ENCODE peak calls at places on chromosome 9, in seven cellular contexts. Q is lower lobe of right lung, H is adipocyte, Y is A549, K is pancreas, Z is psoas muscle, A is K562. B is an unnamed sample. For H3K4me1, the result is how much of the 10 kb centered on the place peaks cover.

GRCh38 chr9:106288689-106289088 is 574.3 kb upstream of the ZNF462 start:
- DNase-seq in Q (no peak), H (no peak), Y (no peak), K (no peak), Z (no peak), A (no peak), B (no peak)

GRCh38 chr9:33139421-33140228 is 27.5 kb downstream of the B4GALT1 start:
- DNase-seq in Q (peak), H (peak), Y (no peak), K (no peak), Z (peak), A (no peak), B (no peak)

GRCh38 chr9:72601595-72601994 is 80.2 kb downstream of the TMC1 start:
- DNase-seq in Q (no peak), H (no peak), Y (no peak), K (no peak), Z (no peak), A (no peak), B (no peak)

GRCh38 chr9:9881692-9882091 is 731.1 kb downstream of the PTPRD start:
- DNase-seq in Q (no peak), H (no peak), Y (no peak), K (no peak), Z (no peak), A (no peak), B (no peak)

GRCh38 chr9:20552874-20553624 is 69.2 kb downstream of the MLLT3 start:
- DNase-seq in Q (no peak), H (peak), Y (peak), K (no peak), Z (no peak), A (no peak), B (no peak)

GRCh38 chr9:77896269-77897245 is 135.1 kb downstream of the GNAQ start:
- DNase-seq in Q (no peak), H (no peak), Y (no peak), K (no peak), Z (no peak), A (no peak), B (peak)

GRCh38 chr9:88303785-88304495 is 84.3 kb upstream of the SPIN1 start:
- DNase-seq in Q (no peak), H (peak), Y (no peak), K (no peak), Z (no peak), A (no peak), B (peak)

GRCh38 chr9:77750981-77751340 is 102.8 kb upstream of the GNA14 start:
- DNase-seq in Q (no peak), H (no peak), Y (no peak), K (no peak), Z (no peak), A (no peak), B (peak)

GRCh38 chr9:115591584-115591984 is 473.6 kb upstream of the TNC start:
- DNase-seq in Q (peak), H (peak), Y (peak), K (no peak), Z (peak), A (peak), B (peak)

GRCh38 chr9:109560470-109561132 is 62.5 kb upstream of the PTPN3 start:
- DNase-seq in Q (no peak), H (no peak), Y (peak), K (no peak), Z (peak), A (no peak), B (no peak)

GRCh38 chr9:131995382-131995781 is 84.3 kb downstream of the MED27 start:
- DNase-seq in Q (no peak), H (no peak), Y (no peak), K (no peak), Z (no peak), A (no peak), B (no peak)

GRCh38 chr9:4080889-4081548 is 218.8 kb downstream of the GLIS3 start:
- DNase-seq in Q (no peak), H (no peak), Y (peak), K (no peak), Z (no peak), A (no peak), B (peak)

GRCh38 chr9:33619666-33620404 is 95.8 kb downstream of the ANKRD18B start:
- DNase-seq in Q (no peak), H (peak), Y (peak), K (no peak), Z (no peak), A (peak), B (peak)

GRCh38 chr9:12935714-12936113 is 160.9 kb downstream of the LURAP1L start:
- DNase-seq in Q (no peak), H (peak), Y (no peak), K (no peak), Z (no peak), A (no peak), B (peak)

GRCh38 chr9:16147726-16148125 is 594.9 kb downstream of the CCDC171 start:
- DNase-seq in Q (no peak), H (no peak), Y (no peak), K (no peak), Z (no peak), A (no peak), B (peak)

GRCh38 chr9:115167175-115167574 is 49.2 kb upstream of the TNC start:
- DNase-seq in Q (no peak), H (peak), Y (no peak), K (no peak), Z (no peak), A (no peak), B (peak)

GRCh38 chr9:129881547-129882324 is 46.5 kb downstream of the USP20 start:
- DNase-seq in Q (no peak), H (no peak), Y (no peak), K (no peak), Z (no peak), A (peak), B (no peak)

GRCh38 chr9:92187989-92188714 is 72.9 kb upstream of the SPTLC1 start:
- DNase-seq in Q (no peak), H (no peak), Y (no peak), K (no peak), Z (no peak), A (no peak), B (peak)

GRCh38 chr9:91814214-91814613 is 135.8 kb downstream of the ROR2 start:
- DNase-seq in Q (no peak), H (no peak), Y (no peak), K (no peak), Z (no peak), A (no peak), B (no peak)

GRCh38 chr9:91937727-91938126 is 12.3 kb downstream of the ROR2 start:
- DNase-seq in Q (no peak), H (no peak), Y (no peak), K (no peak), Z (no peak), A (no peak), B (no peak)

GRCh38 chr9:113624721-113625120 is 161.2 kb downstream of the RGS3 start:
- DNase-seq in Q (no peak), H (peak), Y (no peak), K (peak), Z (no peak), A (no peak), B (no peak)

GRCh38 chr9:14281136-14281795 is 32.7 kb downstream of the NFIB start:
- DNase-seq in Q (no peak), H (peak), Y (no peak), K (no peak), Z (no peak), A (no peak), B (no peak)

GRCh38 chr9:18428621-18429020 is 45.3 kb upstream of the ADAMTSL1 start:
- DNase-seq in Q (no peak), H (no peak), Y (no peak), K (no peak), Z (no peak), A (no peak), B (no peak)

GRCh38 chr9:37988041-37988440 is 81.0 kb downstream of the SHB start:
- DNase-seq in Q (no peak), H (no peak), Y (no peak), K (peak), Z (no peak), A (no peak), B (peak)
- H3K4me1 ChIP-seq in Q (under half), H (under half), Y (under half), K (under half), Z (under half), A (under half), B (half or more)

DNA sequence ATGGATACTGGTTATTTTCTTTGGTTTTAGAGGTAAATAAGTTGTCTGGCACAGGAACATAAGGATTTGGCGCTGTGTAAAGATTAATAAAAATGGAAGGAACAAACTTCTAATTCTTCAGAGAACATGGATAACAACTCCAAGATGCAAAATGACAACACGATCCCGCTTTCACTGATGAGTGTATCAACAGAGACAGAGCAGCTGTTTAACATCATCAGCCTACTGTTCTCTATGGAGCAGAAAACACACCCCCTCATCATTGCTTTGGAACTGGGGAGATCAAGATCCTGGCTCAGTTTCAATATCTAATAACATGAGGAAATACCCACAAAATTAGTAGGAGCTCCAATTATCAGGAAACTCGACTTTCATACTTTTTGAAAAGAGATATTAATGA is 8.2 kb upstream of the GAS1 start:
- DNase-seq in Q (no peak), H (no peak), Y (no peak), K (no peak), Z (no peak), A (no peak), B (no peak)
- H3K4me1 ChIP-seq in Q (under half), H (under half), Y (under half), K (under half), Z (under half), A (under half), B (under half)

GRCh38 chr9:133359420-133360175 is 3.2 kb downstream of the SURF2 start:
- DNase-seq in Q (peak), H (no peak), Y (no peak), K (peak), Z (no peak), A (no peak), B (peak)
- H3K4me1 ChIP-seq in Q (under half), H (under half), Y (under half), K (under half), Z (under half), A (half or more), B (under half)

GRCh38 chr9:70478963-70479641 is 64.6 kb upstream of the KLF9 start:
- DNase-seq in Q (peak), H (no peak), Y (no peak), K (no peak), Z (peak), A (no peak), B (no peak)
- H3K4me1 ChIP-seq in Q (half or more), H (half or more), Y (under half), K (half or more), Z (half or more), A (under half), B (under half)

DNA sequence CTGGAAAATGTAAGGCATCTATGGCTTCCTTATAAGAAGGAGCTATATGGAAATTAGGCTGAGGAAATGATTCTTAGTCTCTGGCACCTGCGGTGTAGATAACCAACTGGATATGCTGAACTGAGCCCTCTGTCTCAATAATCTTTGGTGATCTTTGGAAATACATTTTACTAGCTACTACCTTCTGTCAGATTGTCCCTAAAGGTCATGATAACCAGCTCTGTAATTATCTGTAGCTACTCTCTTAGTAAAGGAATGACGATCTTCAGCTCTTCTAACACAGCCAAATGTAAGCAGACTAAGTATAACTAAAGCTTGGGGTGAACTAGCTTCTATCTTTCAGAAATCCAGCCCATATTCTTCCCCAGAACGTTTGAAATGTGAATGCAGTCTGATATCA is 124.9 kb upstream of the GRHPR start:
- DNase-seq in Q (no peak), H (no peak), Y (no peak), K (no peak), Z (no peak), A (no peak), B (no peak)
- H3K4me1 ChIP-seq in Q (under half), H (under half), Y (under half), K (under half), Z (under half), A (under half), B (half or more)

DNA sequence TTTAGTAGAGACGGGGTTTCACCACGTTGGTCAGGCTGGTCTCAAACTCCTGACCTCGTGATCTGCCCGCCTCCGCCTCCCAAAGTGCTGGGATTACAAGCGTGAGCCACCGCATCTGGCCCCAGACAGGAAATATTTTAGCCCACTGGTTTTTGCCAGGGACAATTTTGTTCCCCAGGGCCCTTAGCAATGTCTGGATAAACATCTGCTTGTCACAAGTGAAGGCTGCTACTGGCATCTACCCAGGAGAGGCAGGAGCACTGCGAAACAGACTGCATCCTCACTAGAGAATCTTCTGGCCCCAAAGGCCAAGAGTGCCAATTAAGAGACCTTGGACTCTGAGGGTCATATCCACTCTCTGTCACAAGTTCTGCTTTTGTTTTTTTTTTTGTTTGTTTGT is 2.4 kb upstream of the TPRN start:
- DNase-seq in Q (no peak), H (no peak), Y (no peak), K (no peak), Z (no peak), A (no peak), B (no peak)
- H3K4me1 ChIP-seq in Q (half or more), H (half or more), Y (under half), K (under half), Z (half or more), A (half or more), B (under half)

DNA sequence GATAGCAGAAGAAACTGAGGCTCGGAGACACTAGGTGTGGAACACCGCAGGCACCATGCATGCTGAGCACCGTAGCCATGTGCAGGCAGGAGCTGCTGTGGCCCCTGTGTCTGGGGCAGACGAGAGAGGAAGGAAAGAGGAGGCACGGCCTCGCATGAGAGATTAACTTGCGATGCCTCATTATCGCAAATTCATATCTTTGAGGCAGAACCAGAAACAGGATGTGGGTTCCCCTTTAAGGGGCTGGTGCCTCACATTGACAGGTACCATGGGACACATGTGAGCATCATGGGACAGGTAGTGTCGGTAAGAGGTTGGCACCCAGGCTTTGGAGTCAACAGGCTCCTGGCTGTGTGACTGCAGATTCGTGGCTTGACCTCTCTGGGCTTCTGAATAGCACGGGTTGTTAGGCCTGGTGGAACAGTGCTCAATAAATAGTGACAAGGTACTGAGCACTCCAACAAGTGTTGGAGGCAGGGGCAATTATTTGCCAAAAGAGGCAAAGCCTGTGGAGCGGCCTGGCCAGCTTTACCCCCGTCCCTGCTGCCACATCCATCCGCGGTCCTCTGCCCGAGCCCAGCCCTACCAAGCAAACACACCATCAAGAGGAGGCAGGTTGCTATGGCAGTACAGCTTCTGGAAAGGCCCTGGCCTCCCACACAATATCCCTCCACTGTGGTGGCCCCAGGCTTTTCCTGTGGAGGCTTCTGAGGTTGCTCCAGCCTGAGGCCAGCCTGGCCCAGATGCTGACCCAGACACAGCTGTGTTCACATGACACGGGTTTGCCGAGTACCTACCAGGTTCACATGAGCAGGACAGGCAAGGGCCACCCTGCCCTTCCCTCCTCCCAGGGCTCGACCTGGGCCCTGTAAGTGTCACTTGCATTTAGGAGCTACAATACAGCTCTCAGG is 40.6 kb downstream of the NAIF1 start:
- DNase-seq in Q (no peak), H (no peak), Y (peak), K (no peak), Z (no peak), A (no peak), B (no peak)
- H3K4me1 ChIP-seq in Q (under half), H (under half), Y (under half), K (under half), Z (under half), A (under half), B (under half)

DNA sequence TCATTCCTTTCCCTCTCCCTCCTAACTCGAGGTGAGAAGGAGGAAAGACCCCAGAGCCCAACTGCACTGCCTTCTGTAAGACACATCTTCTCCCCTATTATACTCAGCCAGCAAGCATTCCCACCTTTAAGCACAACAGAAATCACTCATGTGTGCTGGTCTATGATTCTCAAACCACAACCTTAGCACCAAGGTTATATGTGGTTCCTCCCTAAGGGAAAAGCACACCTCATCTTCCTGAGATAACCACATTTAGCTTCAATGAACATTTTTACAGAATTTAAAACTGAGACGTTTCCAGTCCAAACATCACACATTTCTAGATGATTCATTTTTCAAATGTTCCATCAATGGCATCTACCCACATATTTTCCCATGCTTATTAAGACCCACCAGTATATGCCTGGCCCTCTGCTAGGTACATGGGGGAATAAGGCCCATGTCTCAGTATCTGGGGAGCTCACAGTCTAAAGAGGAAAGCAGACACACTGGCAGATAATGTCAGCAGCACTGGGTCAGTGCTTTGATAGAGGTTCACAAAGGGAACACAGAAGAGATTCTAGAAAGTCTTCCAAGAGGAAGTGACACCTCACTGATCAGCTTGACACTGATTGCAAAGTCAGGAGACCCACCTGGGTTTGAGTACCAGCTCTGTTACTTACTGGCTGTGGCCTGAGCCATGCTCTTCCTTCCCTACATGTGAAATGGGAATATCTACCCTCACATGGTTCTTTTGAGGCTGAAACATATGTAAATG is 245.4 kb downstream of the DENND1A start:
- DNase-seq in Q (no peak), H (no peak), Y (no peak), K (no peak), Z (no peak), A (no peak), B (no peak)
- H3K4me1 ChIP-seq in Q (under half), H (under half), Y (under half), K (under half), Z (under half), A (under half), B (under half)

GRCh38 chr9:135708164-135708563 is 6.2 kb downstream of the KCNT1 start:
- DNase-seq in Q (no peak), H (no peak), Y (no peak), K (no peak), Z (no peak), A (no peak), B (no peak)

GRCh38 chr9:135704366-135704947 is 2.5 kb downstream of the KCNT1 start:
- DNase-seq in Q (no peak), H (no peak), Y (no peak), K (no peak), Z (no peak), A (no peak), B (no peak)

GRCh38 chr9:135705376-135705775 is 3.4 kb downstream of the KCNT1 start:
- DNase-seq in Q (no peak), H (no peak), Y (no peak), K (no peak), Z (no peak), A (no peak), B (no peak)

GRCh38 chr9:135707449-135708138 is 5.6 kb downstream of the KCNT1 start:
- DNase-seq in Q (no peak), H (no peak), Y (peak), K (no peak), Z (no peak), A (no peak), B (no peak)

GRCh38 chr9:135706288-135706687 is 4.3 kb downstream of the KCNT1 start:
- DNase-seq in Q (no peak), H (no peak), Y (no peak), K (no peak), Z (no peak), A (no peak), B (no peak)
- H3K4me1 ChIP-seq in Q (under half), H (under half), Y (under half), K (under half), Z (under half), A (under half), B (under half)

B was measured in A673.